ENCODE peak calls at places on chromosomes 1 and 21, in five cellular contexts. K is H1, D is IMR-90, L is mesendoderm, H is neuronal stem cell. X is an unnamed sample.

GRCh38 chr1:40036574-40036973 is 4.0 kb upstream of the CAP1 start:
- DNase-seq in K (no peak), D (peak), L (no peak), H (no peak), X (no peak)

GRCh38 chr1:229129306-229130027 is 141.4 kb upstream of the RAB4A start:
- DNase-seq in K (no peak), D (no peak), L (peak), H (no peak), X (no peak)

GRCh38 chr1:114668784-114669561 is 876 bp downstream of the DENND2C start:
- DNase-seq in K (no peak), D (peak), L (peak), H (peak), X (no peak)

GRCh38 chr1:29516063-29516820 is 279.9 kb downstream of the PTPRU start:
- DNase-seq in K (no peak), D (no peak), L (no peak), H (no peak), X (peak)

GRCh38 chr1:33583567-33583966 is 111.1 kb downstream of the ZSCAN20 start:
- DNase-seq in K (no peak), D (no peak), L (no peak), H (no peak), X (no peak)

GRCh38 chr1:150981177-150981804 is 801 bp upstream of the ANXA9 start:
- DNase-seq in K (peak), D (no peak), L (peak), H (no peak), X (peak)

GRCh38 chr1:152580433-152580832 is at the start of gene LCE3D:
- DNase-seq in K (no peak), D (peak), L (no peak), H (no peak), X (no peak)

GRCh38 chr21:27519357-27519756 is 552.5 kb upstream of the ADAMTS5 start:
- DNase-seq in K (no peak), D (peak), L (no peak), H (no peak), X (no peak)

GRCh38 chr1:193355179-193355578 is 168.8 kb upstream of the B3GALT2 start:
- DNase-seq in K (no peak), D (peak), L (no peak), H (no peak), X (no peak)

GRCh38 chr1:36321119-36321951 is 2.1 kb downstream of the EVA1B start:
- DNase-seq in K (peak), D (peak), L (peak), H (peak), X (peak)

GRCh38 chr1:226324479-226324878 is 15.5 kb upstream of the LIN9 start:
- DNase-seq in K (no peak), D (no peak), L (no peak), H (no peak), X (no peak)

GRCh38 chr1:108962681-108963051 is 618 bp downstream of the CLCC1 start:
- DNase-seq in K (no peak), D (peak), L (no peak), H (no peak), X (peak)

GRCh38 chr1:180278791-180279432 is 48.8 kb downstream of the LHX4 start:
- DNase-seq in K (no peak), D (peak), L (no peak), H (no peak), X (no peak)

GRCh38 chr1:95384570-95384969 is 150.6 kb downstream of the RWDD3 start:
- DNase-seq in K (peak), D (peak), L (peak), H (peak), X (peak)

GRCh38 chr1:59733443-59734141 is 81.2 kb upstream of the HOOK1 start:
- DNase-seq in K (no peak), D (peak), L (no peak), H (no peak), X (no peak)

GRCh38 chr1:85626818-85627217 is 46.3 kb downstream of the CCN1 start:
- DNase-seq in K (no peak), D (no peak), L (no peak), H (no peak), X (no peak)

GRCh38 chr1:221856188-221857093 is 114.6 kb upstream of the DUSP10 start:
- DNase-seq in K (no peak), D (peak), L (no peak), H (no peak), X (no peak)

GRCh38 chr1:85629532-85629920 is 49.0 kb downstream of the CCN1 start:
- DNase-seq in K (no peak), D (no peak), L (no peak), H (no peak), X (no peak)

GRCh38 chr1:244414543-244414942 is 37.2 kb downstream of the ADSS2 start:
- DNase-seq in K (no peak), D (peak), L (peak), H (no peak), X (no peak)

GRCh38 chr21:36471254-36471723 is 8.6 kb downstream of the CLDN14 start:
- DNase-seq in K (no peak), D (peak), L (no peak), H (no peak), X (no peak)

GRCh38 chr21:45421071-45421845 is 16.3 kb downstream of the COL18A1 start:
- DNase-seq in K (no peak), D (no peak), L (no peak), H (no peak), X (no peak)

GRCh38 chr1:51516639-51517158 is 2.4 kb downstream of the EPS15 start:
- DNase-seq in K (no peak), D (peak), L (no peak), H (no peak), X (no peak)

GRCh38 chr1:205449750-205450443 is 5.9 kb downstream of the BLACAT1 start:
- DNase-seq in K (no peak), D (peak), L (peak), H (no peak), X (peak)

GRCh38 chr21:42373181-42373907 is 7.0 kb upstream of the TFF1 start:
- DNase-seq in K (no peak), D (no peak), L (no peak), H (no peak), X (no peak)

GRCh38 chr1:87683557-87683956 is 354.9 kb downstream of the LMO4 start:
- DNase-seq in K (no peak), D (no peak), L (no peak), H (no peak), X (no peak)

GRCh38 chr1:230865062-230865817 is 3.1 kb downstream of the C1orf198 start:
- DNase-seq in K (no peak), D (no peak), L (no peak), H (no peak), X (no peak)

GRCh38 chr1:212497553-212497952 is 64.8 kb downstream of the NENF start:
- DNase-seq in K (no peak), D (no peak), L (no peak), H (no peak), X (no peak)

GRCh38 chr1:44576456-44577150 is 97.7 kb downstream of the TMEM53 start:
- DNase-seq in K (no peak), D (no peak), L (no peak), H (no peak), X (no peak)

DNA sequence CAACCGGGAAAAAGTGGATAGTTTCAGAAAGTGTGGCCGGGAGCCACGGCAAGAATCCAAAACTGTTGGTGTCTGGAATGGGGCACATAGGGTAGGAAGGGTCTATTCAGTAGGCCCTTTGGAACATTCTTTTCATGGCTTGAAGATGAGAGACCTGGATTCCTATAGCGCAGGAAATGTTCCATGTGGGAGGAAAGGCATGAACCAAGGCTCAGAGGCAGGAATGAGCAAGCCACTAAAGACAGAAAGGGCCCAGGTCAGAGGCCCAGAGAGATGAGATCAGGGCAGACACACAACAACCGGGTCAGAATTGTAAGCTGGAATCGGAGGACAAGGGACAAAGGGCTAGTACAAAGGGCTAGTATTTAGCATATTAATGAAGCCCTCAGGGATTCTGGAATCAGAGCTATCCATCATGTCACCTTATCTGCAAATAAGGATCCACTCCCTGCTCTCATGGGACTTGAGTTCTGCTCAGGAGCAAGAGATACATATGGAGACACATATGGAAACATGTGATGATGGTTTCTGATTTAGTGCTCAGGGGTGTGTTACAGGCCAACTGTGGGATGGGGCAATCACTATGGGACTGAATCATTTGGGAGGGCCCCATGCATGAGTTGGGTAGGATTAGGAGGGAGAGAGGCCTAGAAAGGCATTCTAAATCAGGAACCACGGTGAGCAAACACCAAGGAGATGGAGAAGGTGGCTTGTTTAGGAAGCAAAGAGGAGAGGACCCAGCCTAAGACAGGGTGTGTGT is 8.8 kb downstream of the NECTIN4 start:
- DNase-seq in K (no peak), D (no peak), L (no peak), H (no peak), X (no peak)
- H2BK5ac ChIP-seq in K (no peak), D (peak), L (no peak), H (no peak), X (no peak)

DNA sequence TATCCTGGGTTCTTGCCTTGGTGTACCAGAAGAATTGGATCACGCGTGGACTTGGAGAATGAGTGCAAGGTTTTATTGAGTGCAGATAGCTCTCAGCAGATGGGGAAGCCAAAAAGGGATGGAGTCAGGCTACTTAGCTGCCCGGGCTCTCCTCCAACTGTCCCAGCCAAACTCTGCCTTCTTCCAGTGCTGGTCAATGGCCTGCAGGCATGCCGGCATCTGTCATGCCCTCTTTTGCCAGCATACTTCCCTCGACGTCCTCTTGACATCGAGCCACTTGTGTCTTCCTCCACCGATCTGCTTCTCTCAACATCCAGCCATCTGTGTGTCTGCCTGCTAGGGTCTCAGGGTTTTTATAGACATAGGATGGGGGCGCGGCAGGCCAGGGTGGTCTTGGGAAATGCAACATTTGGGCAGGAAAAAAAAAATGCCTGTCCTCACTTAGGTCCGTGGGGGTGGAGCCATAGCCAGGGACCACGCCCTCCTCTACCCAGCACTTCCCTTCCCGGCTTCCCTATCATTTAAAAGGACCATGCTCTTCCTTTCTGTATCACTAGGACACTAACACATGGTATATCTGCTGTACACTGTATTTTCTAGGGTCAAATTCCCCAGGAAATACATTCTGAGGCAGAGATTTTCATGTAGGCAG is 47.0 kb upstream of the BCAR3 start:
- DNase-seq in K (no peak), D (no peak), L (no peak), H (no peak), X (no peak)
- H2BK5ac ChIP-seq in K (no peak), D (no peak), L (no peak), H (no peak), X (no peak)

DNA sequence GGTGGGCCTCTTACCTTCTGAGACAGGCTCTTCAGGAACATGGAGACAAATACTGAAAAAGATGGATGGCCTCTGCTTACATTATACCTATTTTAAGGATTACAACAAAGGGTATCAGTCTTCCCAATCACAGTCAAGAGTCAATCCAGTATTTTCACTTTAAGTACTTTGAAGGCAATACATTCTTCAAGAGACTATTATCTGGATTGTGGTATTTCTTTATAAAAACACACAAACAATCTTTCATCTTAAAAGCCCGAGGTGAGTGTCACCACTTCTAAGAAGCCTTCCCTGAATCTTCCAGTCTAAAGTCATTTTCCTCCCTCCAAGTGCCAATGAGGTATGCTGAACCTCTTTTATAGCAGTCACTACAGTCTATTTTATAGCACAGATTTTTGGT is 45.3 kb downstream of the WASF2 start:
- DNase-seq in K (no peak), D (no peak), L (no peak), H (no peak), X (no peak)
- H2BK5ac ChIP-seq in K (no peak), D (no peak), L (no peak), H (no peak), X (no peak)

GRCh38 chr1:113147073-113147625 is 74.2 kb downstream of the LRIG2 start:
- DNase-seq in K (no peak), D (no peak), L (no peak), H (no peak), X (no peak)
- H2BK5ac ChIP-seq in K (no peak), D (no peak), L (no peak), H (no peak), X (no peak)

DNA sequence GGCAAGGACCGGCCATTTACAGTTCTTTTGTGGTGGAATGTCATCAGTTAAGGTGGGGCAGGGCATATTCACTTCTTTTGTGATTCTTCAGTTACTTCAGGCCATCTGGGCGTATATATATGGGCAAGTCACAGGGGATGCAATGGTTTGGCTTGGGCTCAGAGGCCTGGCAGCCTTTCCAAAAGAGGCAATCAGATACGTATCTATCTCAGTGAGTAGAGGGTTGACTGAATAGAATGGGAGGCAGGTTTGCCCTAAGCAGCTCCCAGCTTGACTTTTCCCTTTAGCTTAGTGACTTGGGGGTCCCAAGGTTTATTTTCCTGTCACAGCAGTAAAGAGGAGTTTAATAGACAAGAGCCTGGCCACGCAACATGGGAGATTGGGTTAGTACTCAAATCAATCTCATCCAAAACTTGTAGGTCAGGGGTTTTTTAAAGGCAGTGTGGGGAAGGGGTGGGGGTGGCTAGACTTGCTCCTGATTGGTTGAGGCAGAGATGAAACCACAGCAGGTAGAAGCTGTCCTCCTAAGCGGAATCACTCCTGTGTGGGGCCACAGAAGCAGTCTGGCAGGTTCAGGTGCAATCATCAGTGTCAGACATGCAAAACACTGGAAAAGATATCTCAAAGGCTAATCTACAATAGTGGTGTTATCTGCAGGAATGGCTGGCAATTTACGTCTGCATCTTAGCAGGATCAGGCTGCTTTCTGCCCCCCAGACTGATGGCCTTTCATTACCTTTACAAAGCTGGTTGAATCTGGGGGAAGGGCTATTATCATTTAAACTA is 112.9 kb downstream of the TLR5 start:
- DNase-seq in K (no peak), D (no peak), L (peak), H (no peak), X (peak)
- H2BK5ac ChIP-seq in K (peak), D (no peak), L (peak), H (no peak), X (no peak)

GRCh38 chr1:241837413-241837812 is 10.6 kb upstream of the EXO1 start:
- DNase-seq in K (no peak), D (no peak), L (no peak), H (no peak), X (no peak)
- H2BK5ac ChIP-seq in K (no peak), D (peak), L (no peak), H (no peak), X (no peak)

GRCh38 chr1:31788138-31788824 is 24.1 kb upstream of the ADGRB2 start:
- DNase-seq in K (peak), D (peak), L (peak), H (peak), X (peak)
- H2BK5ac ChIP-seq in K (peak), D (peak), L (peak), H (peak), X (no peak)

GRCh38 chr1:204448321-204448964 is 36.8 kb upstream of the PPP1R15B start:
- DNase-seq in K (no peak), D (no peak), L (no peak), H (no peak), X (no peak)
- H2BK5ac ChIP-seq in K (no peak), D (no peak), L (no peak), H (no peak), X (no peak)

DNA sequence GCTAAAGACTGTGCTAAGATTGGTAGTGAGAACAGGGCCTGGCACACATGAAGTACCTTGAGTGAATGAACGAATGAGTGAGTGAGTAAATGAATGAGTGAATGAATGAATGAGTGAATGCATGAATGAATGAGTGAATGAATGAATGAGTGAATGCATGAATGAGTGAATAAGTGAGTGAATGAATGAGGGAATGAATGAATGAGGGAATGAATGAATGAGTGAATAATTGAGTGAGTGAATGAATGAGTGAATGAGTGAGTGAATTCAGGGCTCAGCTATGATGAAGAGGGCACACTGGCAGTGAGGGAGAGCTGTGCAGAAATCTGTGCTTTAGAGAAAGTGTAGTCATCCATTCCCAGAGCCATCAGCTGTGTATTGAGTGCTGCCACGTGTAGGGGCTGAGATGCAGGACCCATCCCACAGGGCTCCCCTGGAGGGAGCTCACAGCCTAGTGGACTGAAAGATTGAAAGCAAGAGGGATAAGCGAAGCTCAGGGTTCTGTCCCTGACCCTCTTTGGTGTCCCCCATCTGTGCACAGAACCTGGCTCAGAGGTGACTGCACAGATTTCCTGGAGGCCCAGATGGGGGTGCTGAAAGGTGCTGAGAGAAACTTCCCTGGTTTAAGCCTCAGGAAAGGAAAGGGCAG is 217.9 kb upstream of the VAMP3 start:
- DNase-seq in K (no peak), D (no peak), L (peak), H (no peak), X (no peak)
- H2BK5ac ChIP-seq in K (no peak), D (no peak), L (no peak), H (no peak), X (no peak)

DNA sequence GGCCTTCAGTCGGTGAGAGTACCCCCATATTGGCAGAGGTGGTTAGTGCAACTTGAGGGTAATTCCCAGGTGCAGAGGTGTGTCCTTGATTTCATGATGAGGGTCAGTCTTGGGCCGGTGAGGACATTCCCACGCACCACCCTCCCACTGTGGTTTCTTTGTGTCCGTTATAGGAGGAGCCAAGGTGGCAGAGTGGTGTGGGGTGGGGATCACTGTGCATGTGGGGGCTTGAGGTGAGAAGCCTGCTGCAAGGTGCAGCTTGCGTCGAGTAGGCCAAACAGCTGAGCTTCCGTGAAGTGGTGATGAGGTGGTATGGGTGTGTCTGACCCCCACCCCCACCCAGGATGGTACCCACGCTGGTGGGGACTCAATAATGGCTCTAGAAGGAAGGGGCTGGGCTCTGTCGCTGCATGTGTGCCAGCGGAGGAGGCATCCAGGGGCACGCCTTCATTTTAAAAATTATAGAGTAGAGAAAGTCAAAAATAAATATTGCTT is 6.2 kb downstream of the PTPRF start:
- DNase-seq in K (no peak), D (no peak), L (no peak), H (no peak), X (no peak)
- H2BK5ac ChIP-seq in K (no peak), D (no peak), L (no peak), H (no peak), X (no peak)

X was measured in H9.